ENCODE peak calls at places on chromosomes 11 and 22, in five cellular contexts. One of them, this sample, is unnamed.

GRCh38 chr11:100825610-100826009 is 138.5 kb downstream of the ARHGAP42 start:
- DNase-seq in AG09309: no peak
- DNase-seq in lower leg skin: no peak
- DNase-seq in lower lobe of right lung: no peak
- DNase-seq in mammary epithelial cell: no peak
- DNase-seq in this sample: no peak

GRCh38 chr22:38570841-38571364 is 920 bp upstream of the DMC1 start:
- DNase-seq in mammary epithelial cell: peak; percentile 43
- DNase-seq in lower lobe of right lung: peak; percentile 51
- DNase-seq in lower leg skin: peak; percentile 16
- DNase-seq in AG09309: no peak
- DNase-seq in this sample: no peak

GRCh38 chr11:1937616-1938342 is 9.4 kb upstream of the MRPL23 start:
- DNase-seq in mammary epithelial cell: no peak
- DNase-seq in lower lobe of right lung: peak; percentile 41
- DNase-seq in lower leg skin: no peak
- DNase-seq in AG09309: no peak
- DNase-seq in this sample: no peak

GRCh38 chr11:117809236-117810055 is 12.4 kb upstream of the DSCAML1 start:
- DNase-seq in lower leg skin: peak; percentile 53
- DNase-seq in lower lobe of right lung: peak; percentile 81
- DNase-seq in mammary epithelial cell: peak; percentile 55
- DNase-seq in AG09309: no peak
- DNase-seq in this sample: no peak

GRCh38 chr22:19753996-19754700 is 6.4 kb upstream of the TBX1 start:
- DNase-seq in lower leg skin: no peak
- DNase-seq in mammary epithelial cell: no peak
- DNase-seq in lower lobe of right lung: no peak
- DNase-seq in AG09309: no peak
- DNase-seq in this sample: no peak

GRCh38 chr11:88414385-88414861 is 76.9 kb upstream of the CTSC start:
- DNase-seq in lower leg skin: peak; percentile 43
- DNase-seq in AG09309: peak; percentile 11
- DNase-seq in lower lobe of right lung: no peak
- DNase-seq in mammary epithelial cell: peak; percentile 46
- DNase-seq in this sample: no peak

GRCh38 chr11:69518081-69518950 is 36.9 kb downstream of the LINC01488 start:
- DNase-seq in AG09309: peak; percentile 80
- DNase-seq in lower leg skin: no peak
- DNase-seq in mammary epithelial cell: peak; percentile 31
- DNase-seq in lower lobe of right lung: no peak
- DNase-seq in this sample: no peak

GRCh38 chr11:66172146-66172545 is 96.3 kb upstream of the RAB1B start:
- DNase-seq in lower lobe of right lung: no peak
- DNase-seq in mammary epithelial cell: peak; percentile 58
- DNase-seq in AG09309: no peak
- DNase-seq in lower leg skin: no peak
- DNase-seq in this sample: no peak

GRCh38 chr11:93089474-93090102 is 108.2 kb downstream of the SLC36A4 start:
- DNase-seq in lower leg skin: peak; percentile 15
- DNase-seq in mammary epithelial cell: peak; percentile 63
- DNase-seq in AG09309: peak; percentile 24
- DNase-seq in lower lobe of right lung: no peak
- DNase-seq in this sample: peak; percentile 40

GRCh38 chr11:126607374-126607773 is 251.9 kb downstream of the ST3GAL4 start:
- DNase-seq in lower lobe of right lung: no peak
- DNase-seq in mammary epithelial cell: peak; percentile 39
- DNase-seq in lower leg skin: no peak
- DNase-seq in AG09309: peak; percentile 38
- DNase-seq in this sample: peak; percentile 7

GRCh38 chr11:126115820-126116319 is 53.2 kb upstream of the CDON start:
- DNase-seq in lower lobe of right lung: peak; percentile 85
- DNase-seq in lower leg skin: peak; percentile 62
- DNase-seq in AG09309: peak; percentile 52
- DNase-seq in mammary epithelial cell: no peak
- DNase-seq in this sample: peak; percentile 81

GRCh38 chr22:27213766-27214581 is 556.6 kb downstream of the MIAT start:
- DNase-seq in AG09309: peak; percentile 25
- DNase-seq in lower leg skin: no peak
- DNase-seq in lower lobe of right lung: no peak
- DNase-seq in mammary epithelial cell: no peak
- DNase-seq in this sample: no peak

GRCh38 chr22:46500201-46500600 is 37.2 kb downstream of the CELSR1 start:
- DNase-seq in lower leg skin: no peak
- DNase-seq in AG09309: no peak
- DNase-seq in mammary epithelial cell: no peak
- DNase-seq in lower lobe of right lung: no peak
- DNase-seq in this sample: no peak

GRCh38 chr11:114095899-114096298 is 36.4 kb downstream of the ZBTB16 start:
- DNase-seq in AG09309: no peak
- DNase-seq in lower leg skin: no peak
- DNase-seq in mammary epithelial cell: no peak
- DNase-seq in lower lobe of right lung: no peak
- DNase-seq in this sample: no peak

GRCh38 chr11:118156531-118157185 is 4.0 kb upstream of the SCN4B start:
- DNase-seq in mammary epithelial cell: no peak
- DNase-seq in AG09309: no peak
- DNase-seq in lower lobe of right lung: no peak
- DNase-seq in lower leg skin: no peak
- DNase-seq in this sample: no peak

GRCh38 chr11:67732045-67732787 is 57.8 kb upstream of the ALDH3B2 start:
- DNase-seq in AG09309: no peak
- DNase-seq in mammary epithelial cell: no peak
- DNase-seq in lower lobe of right lung: no peak
- DNase-seq in lower leg skin: no peak
- DNase-seq in this sample: peak; percentile 4

GRCh38 chr11:44986315-44986714 is 35.6 kb upstream of the TP53I11 start:
- DNase-seq in lower leg skin: no peak
- DNase-seq in AG09309: no peak
- DNase-seq in mammary epithelial cell: no peak
- DNase-seq in lower lobe of right lung: no peak
- DNase-seq in this sample: no peak

GRCh38 chr11:44213148-44213547 is 96.8 kb downstream of the ALX4 start:
- DNase-seq in AG09309: no peak
- DNase-seq in mammary epithelial cell: no peak
- DNase-seq in lower leg skin: no peak
- DNase-seq in lower lobe of right lung: no peak
- DNase-seq in this sample: no peak

GRCh38 chr11:46348986-46349401 is 1.7 kb downstream of the DGKZ start:
- DNase-seq in mammary epithelial cell: no peak
- DNase-seq in lower lobe of right lung: no peak
- DNase-seq in AG09309: no peak
- DNase-seq in lower leg skin: no peak
- DNase-seq in this sample: no peak

GRCh38 chr11:67407700-67408163 is 3.8 kb downstream of the TBC1D10C start:
- DNase-seq in mammary epithelial cell: no peak
- DNase-seq in AG09309: no peak
- DNase-seq in lower lobe of right lung: no peak
- DNase-seq in lower leg skin: no peak
- DNase-seq in this sample: no peak

GRCh38 chr11:45885921-45886721 is 670 bp downstream of the MAPK8IP1 start:
- DNase-seq in lower lobe of right lung: no peak
- DNase-seq in lower leg skin: no peak
- DNase-seq in AG09309: no peak
- DNase-seq in mammary epithelial cell: no peak
- DNase-seq in this sample: no peak

GRCh38 chr22:33083212-33083611 is 25.0 kb upstream of the SYN3 start:
- DNase-seq in lower leg skin: no peak
- DNase-seq in lower lobe of right lung: no peak
- DNase-seq in AG09309: no peak
- DNase-seq in mammary epithelial cell: no peak
- DNase-seq in this sample: no peak

GRCh38 chr22:47645450-47645914 is 883.0 kb downstream of the TBC1D22A start:
- DNase-seq in mammary epithelial cell: no peak
- DNase-seq in lower leg skin: no peak
- DNase-seq in lower lobe of right lung: no peak
- DNase-seq in AG09309: no peak
- DNase-seq in this sample: no peak

GRCh38 chr22:45154383-45154782 is 9.3 kb upstream of the NUP50 start:
- DNase-seq in lower leg skin: no peak
- DNase-seq in mammary epithelial cell: no peak
- DNase-seq in lower lobe of right lung: no peak
- DNase-seq in AG09309: peak; percentile 50
- DNase-seq in this sample: no peak

GRCh38 chr11:36431429-36432092 is 78.5 kb downstream of the TRAF6 start:
- DNase-seq in lower leg skin: no peak
- DNase-seq in AG09309: peak; percentile 88
- DNase-seq in lower lobe of right lung: no peak
- DNase-seq in mammary epithelial cell: peak; percentile 93
- DNase-seq in this sample: no peak

GRCh38 chr11:12629601-12630313 is 44.5 kb upstream of the TEAD1 start:
- DNase-seq in mammary epithelial cell: peak; percentile 19
- DNase-seq in lower lobe of right lung: no peak
- DNase-seq in AG09309: peak; percentile 24
- DNase-seq in lower leg skin: no peak
- DNase-seq in this sample: no peak

GRCh38 chr11:59550368-59550841 is 39.1 kb downstream of the OR4D9 start:
- DNase-seq in mammary epithelial cell: peak; percentile 97
- DNase-seq in lower lobe of right lung: peak; percentile 82
- DNase-seq in AG09309: peak; percentile 77
- DNase-seq in lower leg skin: peak; percentile 81
- DNase-seq in this sample: peak; percentile 93
- TF ChIP-seq CTCF in mammary epithelial cell: peak; percentile 62
- TF ChIP-seq CTCF in lower lobe of right lung: peak; percentile 49
- TF ChIP-seq CTCF in AG09309: peak; percentile 42
- TF ChIP-seq CTCF in lower leg skin: no peak
- TF ChIP-seq CTCF in this sample: peak; percentile 37

DNA sequence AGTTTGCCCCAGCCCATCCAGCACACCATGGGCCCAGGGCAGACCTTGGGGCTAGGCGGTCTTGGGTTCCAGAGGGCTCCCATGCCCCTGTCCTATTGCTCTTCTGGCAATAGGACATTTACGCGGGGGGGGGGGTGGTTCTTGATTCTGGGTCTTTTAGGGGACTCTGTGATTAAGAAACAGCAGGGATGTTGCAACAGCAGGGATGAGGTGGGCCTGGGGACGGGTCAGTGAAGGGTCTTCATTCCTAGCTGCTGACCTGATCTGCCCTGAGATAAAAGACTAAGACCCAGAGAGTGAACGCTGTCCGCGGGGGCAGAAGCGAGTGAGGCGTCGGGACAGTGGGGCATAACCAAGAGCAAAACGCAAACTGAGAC is 418 bp upstream of the ADAMTS15 start:
- DNase-seq in AG09309: no peak
- DNase-seq in mammary epithelial cell: no peak
- DNase-seq in lower leg skin: no peak
- DNase-seq in lower lobe of right lung: no peak
- DNase-seq in this sample: no peak
- H3K4me3 ChIP-seq in AG09309: peak overlapping the region; percentile 57
- H3K4me3 ChIP-seq in mammary epithelial cell: peak overlapping the region; percentile 62
- H3K4me3 ChIP-seq in lower leg skin: peak overlapping the region; percentile 31
- H3K4me3 ChIP-seq in lower lobe of right lung: peak overlapping the region; percentile 65
- H3K4me3 ChIP-seq in this sample: peak overlapping the region; percentile 52

DNA sequence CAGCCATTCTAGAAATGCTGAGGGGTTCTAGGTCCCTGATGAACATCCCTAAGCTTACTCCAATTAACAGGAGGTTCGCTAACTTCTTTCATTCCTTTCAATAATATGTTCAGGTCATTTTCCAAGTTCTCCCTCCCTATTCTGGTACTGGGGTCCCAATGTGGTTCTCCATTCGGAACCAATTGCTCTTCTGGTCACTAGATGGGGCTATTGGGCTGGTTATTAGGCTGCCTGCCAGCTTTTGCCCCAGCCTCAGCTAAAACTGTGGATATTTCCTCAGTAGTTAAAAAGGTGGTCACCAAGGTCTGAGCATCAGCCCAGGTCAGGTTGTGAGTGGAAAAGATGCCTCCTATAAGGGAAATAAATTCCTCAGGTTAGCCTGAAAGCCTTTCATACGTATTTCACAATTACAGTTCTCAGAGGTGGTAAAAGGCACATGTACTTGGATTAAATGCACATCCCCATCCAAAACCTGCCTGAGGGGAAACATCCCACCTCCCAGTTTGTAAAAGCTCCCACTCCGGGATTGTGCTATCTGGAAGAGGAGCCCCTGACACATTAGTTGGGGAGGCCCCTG is 161.1 kb upstream of the CCDC179 start:
- DNase-seq in lower leg skin: no peak
- DNase-seq in lower lobe of right lung: no peak
- DNase-seq in mammary epithelial cell: no peak
- DNase-seq in AG09309: no peak
- DNase-seq in this sample: no peak
- TF ChIP-seq CTCF in lower leg skin: no peak
- TF ChIP-seq CTCF in lower lobe of right lung: peak; percentile 54
- TF ChIP-seq CTCF in mammary epithelial cell: peak; percentile 59
- TF ChIP-seq CTCF in AG09309: peak; percentile 51
- TF ChIP-seq CTCF in this sample: peak; percentile 59

DNA sequence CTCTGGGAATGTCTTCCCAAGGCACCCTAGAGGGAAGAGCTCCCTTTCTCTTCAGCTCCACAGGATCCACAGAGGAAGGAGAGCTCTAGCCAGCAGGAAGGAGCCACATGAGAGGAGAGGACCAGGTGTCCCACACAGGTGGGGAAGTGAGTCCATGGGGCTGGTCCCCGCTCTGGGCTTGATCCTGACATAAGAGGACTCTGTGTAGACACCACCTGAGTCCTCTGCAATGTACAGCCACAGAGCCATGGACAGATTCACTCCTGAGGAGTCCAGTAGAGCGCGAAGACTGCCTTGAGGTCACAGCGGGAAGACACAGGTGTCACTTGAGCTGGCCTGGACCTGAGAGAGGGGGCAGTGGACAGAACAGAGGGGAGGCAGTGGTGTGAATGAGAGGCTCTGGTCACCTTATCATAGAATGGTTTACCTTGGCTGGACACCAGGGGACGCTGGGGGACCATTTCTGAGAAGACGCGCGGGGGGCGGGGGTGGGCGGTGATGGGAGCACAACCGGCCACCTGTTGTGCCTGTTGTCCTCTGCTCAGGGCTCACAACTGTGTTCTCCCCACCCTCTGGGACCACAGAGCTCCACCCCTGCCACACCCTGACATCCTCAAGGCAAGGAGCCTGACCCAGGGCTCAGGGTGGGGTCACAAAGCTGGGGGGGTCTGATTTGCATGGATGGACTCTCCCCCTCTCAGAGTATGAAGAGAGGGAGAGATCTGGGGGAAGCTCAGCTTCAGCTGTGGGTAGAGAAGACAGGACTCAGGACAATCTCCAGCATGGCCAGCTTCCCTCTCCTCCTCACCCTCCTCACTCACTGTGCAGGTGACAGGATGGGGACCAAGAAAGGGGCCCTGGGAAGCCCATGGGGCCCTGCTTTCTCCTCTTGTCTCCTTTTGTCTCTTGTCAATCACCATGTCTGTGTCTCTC is 128.2 kb downstream of the ZNF280B start:
- DNase-seq in AG09309: no peak
- DNase-seq in lower lobe of right lung: no peak
- DNase-seq in lower leg skin: no peak
- DNase-seq in mammary epithelial cell: no peak
- DNase-seq in this sample: no peak
- H3K4me3 ChIP-seq in AG09309: no peak overlapping the region
- H3K4me3 ChIP-seq in lower lobe of right lung: no peak overlapping the region
- H3K4me3 ChIP-seq in lower leg skin: no peak overlapping the region
- H3K4me3 ChIP-seq in mammary epithelial cell: no peak overlapping the region
- H3K4me3 ChIP-seq in this sample: no peak overlapping the region

This sample was measured in LNCaP clone FGC.